ENCODE peak calls at places on chromosomes 5 and 9, in eight cellular contexts. One of them, this sample, is unnamed.

GRCh38 chr5:173946353-173946752 is 42.6 kb upstream of the C5orf47 start:
- DNase-seq in heart left ventricle: no peak
- DNase-seq in Jurkat, Clone E6-1: no peak
- DNase-seq in A549: no peak
- DNase-seq in fibroblast of mammary gland: no peak
- DNase-seq in right lobe of liver: no peak
- DNase-seq in CD8-positive, alpha-beta memory T cell: no peak
- DNase-seq in lower lobe of right lung: no peak
- DNase-seq in this sample: no peak

GRCh38 chr9:21450733-21451394 is 10.6 kb downstream of the IFNA1 start:
- DNase-seq in heart left ventricle: no peak
- DNase-seq in Jurkat, Clone E6-1: no peak
- DNase-seq in A549: no peak
- DNase-seq in fibroblast of mammary gland: peak
- DNase-seq in right lobe of liver: no peak
- DNase-seq in CD8-positive, alpha-beta memory T cell: no peak
- DNase-seq in lower lobe of right lung: no peak
- DNase-seq in this sample: peak

GRCh38 chr5:135217669-135218485 is 181.2 kb downstream of the MACROH2A1 start:
- DNase-seq in heart left ventricle: peak
- DNase-seq in Jurkat, Clone E6-1: no peak
- DNase-seq in A549: peak
- DNase-seq in fibroblast of mammary gland: no peak
- DNase-seq in right lobe of liver: no peak
- DNase-seq in CD8-positive, alpha-beta memory T cell: no peak
- DNase-seq in lower lobe of right lung: no peak
- DNase-seq in this sample: no peak

GRCh38 chr5:103256178-103256577 is 2.4 kb upstream of the MACIR start:
- DNase-seq in heart left ventricle: no peak
- DNase-seq in Jurkat, Clone E6-1: no peak
- DNase-seq in A549: no peak
- DNase-seq in fibroblast of mammary gland: no peak
- DNase-seq in right lobe of liver: no peak
- DNase-seq in CD8-positive, alpha-beta memory T cell: no peak
- DNase-seq in lower lobe of right lung: no peak
- DNase-seq in this sample: peak

GRCh38 chr5:174736351-174736721 is 12.0 kb downstream of the MSX2 start:
- DNase-seq in heart left ventricle: no peak
- DNase-seq in Jurkat, Clone E6-1: no peak
- DNase-seq in A549: no peak
- DNase-seq in fibroblast of mammary gland: peak
- DNase-seq in right lobe of liver: no peak
- DNase-seq in CD8-positive, alpha-beta memory T cell: no peak
- DNase-seq in lower lobe of right lung: no peak
- DNase-seq in this sample: no peak

GRCh38 chr5:150879358-150879757 is 25.4 kb downstream of the ZNF300 start:
- DNase-seq in heart left ventricle: no peak
- DNase-seq in Jurkat, Clone E6-1: no peak
- DNase-seq in A549: no peak
- DNase-seq in fibroblast of mammary gland: no peak
- DNase-seq in right lobe of liver: no peak
- DNase-seq in CD8-positive, alpha-beta memory T cell: no peak
- DNase-seq in lower lobe of right lung: no peak
- DNase-seq in this sample: no peak

GRCh38 chr9:97830884-97831829 is 21.9 kb upstream of the FOXE1 start:
- DNase-seq in heart left ventricle: no peak
- DNase-seq in Jurkat, Clone E6-1: no peak
- DNase-seq in A549: no peak
- DNase-seq in fibroblast of mammary gland: no peak
- DNase-seq in right lobe of liver: no peak
- DNase-seq in CD8-positive, alpha-beta memory T cell: no peak
- DNase-seq in lower lobe of right lung: no peak
- DNase-seq in this sample: peak

GRCh38 chr5:92378961-92379611 is 996.0 kb upstream of the ARRDC3 start:
- DNase-seq in heart left ventricle: no peak
- DNase-seq in Jurkat, Clone E6-1: no peak
- DNase-seq in A549: no peak
- DNase-seq in fibroblast of mammary gland: peak
- DNase-seq in right lobe of liver: peak
- DNase-seq in CD8-positive, alpha-beta memory T cell: no peak
- DNase-seq in lower lobe of right lung: no peak
- DNase-seq in this sample: peak

GRCh38 chr5:132677191-132677590 is 3.4 kb downstream of the IL4 start:
- DNase-seq in heart left ventricle: no peak
- DNase-seq in Jurkat, Clone E6-1: no peak
- DNase-seq in A549: peak
- DNase-seq in fibroblast of mammary gland: peak
- DNase-seq in right lobe of liver: no peak
- DNase-seq in CD8-positive, alpha-beta memory T cell: no peak
- DNase-seq in lower lobe of right lung: peak
- DNase-seq in this sample: peak

GRCh38 chr9:134175291-134175807 is 11.0 kb upstream of the RNU6ATAC start:
- DNase-seq in heart left ventricle: no peak
- DNase-seq in Jurkat, Clone E6-1: no peak
- DNase-seq in A549: peak
- DNase-seq in fibroblast of mammary gland: no peak
- DNase-seq in right lobe of liver: peak
- DNase-seq in CD8-positive, alpha-beta memory T cell: no peak
- DNase-seq in lower lobe of right lung: no peak
- DNase-seq in this sample: no peak

GRCh38 chr5:29795253-29795652 is 1398.2 kb upstream of the CDH6 start:
- DNase-seq in heart left ventricle: no peak
- DNase-seq in Jurkat, Clone E6-1: no peak
- DNase-seq in A549: no peak
- DNase-seq in fibroblast of mammary gland: no peak
- DNase-seq in right lobe of liver: no peak
- DNase-seq in CD8-positive, alpha-beta memory T cell: no peak
- DNase-seq in lower lobe of right lung: no peak
- DNase-seq in this sample: no peak

GRCh38 chr9:27117489-27118135 is 8.6 kb downstream of the TEK start:
- DNase-seq in heart left ventricle: peak
- DNase-seq in Jurkat, Clone E6-1: no peak
- DNase-seq in A549: peak
- DNase-seq in fibroblast of mammary gland: peak
- DNase-seq in right lobe of liver: peak
- DNase-seq in CD8-positive, alpha-beta memory T cell: no peak
- DNase-seq in lower lobe of right lung: peak
- DNase-seq in this sample: peak

GRCh38 chr9:104836235-104836634 is 72.3 kb downstream of the NIPSNAP3B start:
- DNase-seq in heart left ventricle: no peak
- DNase-seq in Jurkat, Clone E6-1: peak
- DNase-seq in A549: no peak
- DNase-seq in fibroblast of mammary gland: no peak
- DNase-seq in right lobe of liver: no peak
- DNase-seq in CD8-positive, alpha-beta memory T cell: no peak
- DNase-seq in lower lobe of right lung: no peak
- DNase-seq in this sample: no peak

GRCh38 chr9:38405841-38406240 is 13.3 kb downstream of the ALDH1B1 start:
- DNase-seq in heart left ventricle: no peak
- DNase-seq in Jurkat, Clone E6-1: no peak
- DNase-seq in A549: no peak
- DNase-seq in fibroblast of mammary gland: peak
- DNase-seq in right lobe of liver: peak
- DNase-seq in CD8-positive, alpha-beta memory T cell: no peak
- DNase-seq in lower lobe of right lung: no peak
- DNase-seq in this sample: no peak

GRCh38 chr5:132364319-132364718 is 5.2 kb upstream of the SLC22A5 start:
- DNase-seq in heart left ventricle: no peak
- DNase-seq in Jurkat, Clone E6-1: no peak
- DNase-seq in A549: peak
- DNase-seq in fibroblast of mammary gland: peak
- DNase-seq in right lobe of liver: no peak
- DNase-seq in CD8-positive, alpha-beta memory T cell: no peak
- DNase-seq in lower lobe of right lung: no peak
- DNase-seq in this sample: peak

GRCh38 chr9:6552738-6553121 is 92.8 kb downstream of the GLDC start:
- DNase-seq in heart left ventricle: no peak
- DNase-seq in Jurkat, Clone E6-1: no peak
- DNase-seq in A549: no peak
- DNase-seq in fibroblast of mammary gland: peak
- DNase-seq in right lobe of liver: no peak
- DNase-seq in CD8-positive, alpha-beta memory T cell: no peak
- DNase-seq in lower lobe of right lung: no peak
- DNase-seq in this sample: peak

GRCh38 chr5:124330595-124330994 is 415.8 kb downstream of the ZNF608 start:
- DNase-seq in heart left ventricle: no peak
- DNase-seq in Jurkat, Clone E6-1: no peak
- DNase-seq in A549: no peak
- DNase-seq in fibroblast of mammary gland: peak
- DNase-seq in right lobe of liver: no peak
- DNase-seq in CD8-positive, alpha-beta memory T cell: no peak
- DNase-seq in lower lobe of right lung: no peak
- DNase-seq in this sample: no peak

GRCh38 chr9:124392855-124393460 is 22.3 kb downstream of the PSMB7 start:
- DNase-seq in heart left ventricle: no peak
- DNase-seq in Jurkat, Clone E6-1: no peak
- DNase-seq in A549: peak
- DNase-seq in fibroblast of mammary gland: peak
- DNase-seq in right lobe of liver: no peak
- DNase-seq in CD8-positive, alpha-beta memory T cell: no peak
- DNase-seq in lower lobe of right lung: no peak
- DNase-seq in this sample: peak
- H3K4me3 ChIP-seq in heart left ventricle: no peak
- H3K4me3 ChIP-seq in Jurkat, Clone E6-1: no peak
- H3K4me3 ChIP-seq in A549: peak
- H3K4me3 ChIP-seq in fibroblast of mammary gland: no peak
- H3K4me3 ChIP-seq in right lobe of liver: no peak
- H3K4me3 ChIP-seq in CD8-positive, alpha-beta memory T cell: no peak
- H3K4me3 ChIP-seq in lower lobe of right lung: no peak
- H3K4me3 ChIP-seq in this sample: no peak

GRCh38 chr9:70420267-70421019 is 6.0 kb upstream of the KLF9 start:
- DNase-seq in heart left ventricle: peak
- DNase-seq in Jurkat, Clone E6-1: no peak
- DNase-seq in A549: peak
- DNase-seq in fibroblast of mammary gland: peak
- DNase-seq in right lobe of liver: peak
- DNase-seq in CD8-positive, alpha-beta memory T cell: no peak
- DNase-seq in lower lobe of right lung: peak
- DNase-seq in this sample: peak
- H3K4me3 ChIP-seq in heart left ventricle: peak
- H3K4me3 ChIP-seq in Jurkat, Clone E6-1: peak
- H3K4me3 ChIP-seq in A549: peak
- H3K4me3 ChIP-seq in fibroblast of mammary gland: peak
- H3K4me3 ChIP-seq in right lobe of liver: peak
- H3K4me3 ChIP-seq in CD8-positive, alpha-beta memory T cell: peak
- H3K4me3 ChIP-seq in lower lobe of right lung: peak
- H3K4me3 ChIP-seq in this sample: peak

GRCh38 chr5:139462582-139463276 is at the start of gene ECSCR:
- DNase-seq in heart left ventricle: peak
- DNase-seq in Jurkat, Clone E6-1: no peak
- DNase-seq in A549: no peak
- DNase-seq in fibroblast of mammary gland: no peak
- DNase-seq in right lobe of liver: no peak
- DNase-seq in CD8-positive, alpha-beta memory T cell: no peak
- DNase-seq in lower lobe of right lung: no peak
- DNase-seq in this sample: no peak
- H3K4me3 ChIP-seq in heart left ventricle: peak
- H3K4me3 ChIP-seq in Jurkat, Clone E6-1: no peak
- H3K4me3 ChIP-seq in A549: no peak
- H3K4me3 ChIP-seq in fibroblast of mammary gland: no peak
- H3K4me3 ChIP-seq in right lobe of liver: peak
- H3K4me3 ChIP-seq in CD8-positive, alpha-beta memory T cell: no peak
- H3K4me3 ChIP-seq in lower lobe of right lung: peak
- H3K4me3 ChIP-seq in this sample: no peak

DNA sequence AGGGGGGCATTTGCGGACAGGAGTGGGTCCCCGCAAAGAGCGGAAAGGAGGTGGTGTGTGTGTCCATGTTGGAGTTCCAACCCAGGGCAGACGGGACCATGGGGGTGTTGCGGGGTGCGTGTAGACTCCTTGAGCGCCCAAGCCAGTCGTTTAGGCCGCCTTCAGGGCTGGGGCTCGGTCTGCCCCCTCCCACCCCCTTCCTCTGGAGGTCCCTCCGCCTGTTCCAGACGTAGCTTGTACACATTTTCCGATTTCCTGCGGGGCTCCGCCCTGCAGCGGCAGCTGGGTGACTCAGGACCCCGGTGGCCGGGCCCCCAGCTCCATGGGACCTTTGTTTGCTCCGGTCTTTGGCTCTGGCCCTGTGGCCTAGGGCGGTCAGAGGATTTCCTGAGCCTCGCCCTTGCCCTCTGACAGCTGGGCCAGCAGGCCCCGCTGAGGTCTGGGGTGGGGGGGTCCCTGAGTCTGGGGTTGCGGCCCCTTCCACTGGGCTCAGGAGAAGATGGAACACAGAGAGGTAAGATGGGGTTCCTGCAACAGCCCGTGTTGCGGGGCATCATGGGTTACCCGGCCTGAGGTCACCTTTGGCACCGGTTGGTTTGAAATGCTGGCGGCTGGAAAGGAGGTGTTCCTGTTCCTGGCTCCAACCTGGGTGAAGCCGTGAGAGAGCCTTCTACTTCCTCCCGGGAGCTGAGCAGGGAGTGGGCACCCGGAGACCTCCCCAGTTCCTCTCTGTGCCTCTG is 1.5 kb downstream of the PKN3 start:
- DNase-seq in heart left ventricle: peak
- DNase-seq in Jurkat, Clone E6-1: no peak
- DNase-seq in A549: no peak
- DNase-seq in fibroblast of mammary gland: no peak
- DNase-seq in right lobe of liver: peak
- DNase-seq in CD8-positive, alpha-beta memory T cell: no peak
- DNase-seq in lower lobe of right lung: peak
- DNase-seq in this sample: no peak
- H3K4me3 ChIP-seq in heart left ventricle: peak
- H3K4me3 ChIP-seq in Jurkat, Clone E6-1: no peak
- H3K4me3 ChIP-seq in A549: peak
- H3K4me3 ChIP-seq in fibroblast of mammary gland: peak
- H3K4me3 ChIP-seq in right lobe of liver: no peak
- H3K4me3 ChIP-seq in CD8-positive, alpha-beta memory T cell: peak
- H3K4me3 ChIP-seq in lower lobe of right lung: peak
- H3K4me3 ChIP-seq in this sample: peak

GRCh38 chr9:78103971-78104433 is 72.4 kb upstream of the GNAQ start:
- DNase-seq in heart left ventricle: no peak
- DNase-seq in Jurkat, Clone E6-1: no peak
- DNase-seq in A549: no peak
- DNase-seq in fibroblast of mammary gland: no peak
- DNase-seq in right lobe of liver: no peak
- DNase-seq in CD8-positive, alpha-beta memory T cell: no peak
- DNase-seq in lower lobe of right lung: no peak
- DNase-seq in this sample: no peak
- H3K4me3 ChIP-seq in heart left ventricle: no peak
- H3K4me3 ChIP-seq in Jurkat, Clone E6-1: no peak
- H3K4me3 ChIP-seq in A549: no peak
- H3K4me3 ChIP-seq in fibroblast of mammary gland: no peak
- H3K4me3 ChIP-seq in right lobe of liver: no peak
- H3K4me3 ChIP-seq in CD8-positive, alpha-beta memory T cell: no peak
- H3K4me3 ChIP-seq in lower lobe of right lung: no peak
- H3K4me3 ChIP-seq in this sample: no peak

This sample was measured in cardiac muscle cell.